ENCODE peak calls at places on chromosomes 6 and 20, in four cellular contexts. P, C, T and R are unnamed samples.

GRCh38 chr6:3193102-3193837 is 34.2 kb downstream of the TUBB2B start:
- DNase-seq in P (no peak), C (no peak), T (no peak), R (no peak)

GRCh38 chr6:126268087-126268486 is 71.8 kb upstream of the CENPW start:
- DNase-seq in T (no peak), C (no peak), P (no peak), R (no peak)

GRCh38 chr20:51661609-51662178 is 106.5 kb downstream of the ATP9A start:
- DNase-seq in P (no peak), T (no peak), C (no peak), R (peak)

GRCh38 chr6:38427492-38428210 is 212.1 kb downstream of the BTBD9 start:
- DNase-seq in T (no peak), C (no peak), P (no peak), R (no peak)

GRCh38 chr6:160269122-160269521 is 10.5 kb upstream of the SLC22A2 start:
- DNase-seq in P (no peak), C (no peak), T (no peak), R (no peak)

GRCh38 chr6:107697682-107698081 is 126.4 kb downstream of the SCML4 start:
- DNase-seq in T (no peak), P (no peak), C (no peak), R (no peak)

GRCh38 chr6:22829070-22829469 is 259.7 kb downstream of the HDGFL1 start:
- DNase-seq in P (no peak), C (no peak), T (no peak), R (no peak)

GRCh38 chr6:72913797-72914196 is 291.9 kb downstream of the KCNQ5 start:
- DNase-seq in C (no peak), T (no peak), P (no peak), R (no peak)

GRCh38 chr6:35018746-35019145 is 122.4 kb downstream of the TCP11 start:
- DNase-seq in C (no peak), P (no peak), T (no peak), R (no peak)

GRCh38 chr6:35018184-35018523 is 123.0 kb downstream of the TCP11 start:
- DNase-seq in C (no peak), T (no peak), P (no peak), R (no peak)

GRCh38 chr6:35019171-35019570 is 122.0 kb downstream of the TCP11 start:
- DNase-seq in C (no peak), P (no peak), T (no peak), R (no peak)

GRCh38 chr6:35016417-35017221 is 124.5 kb downstream of the TCP11 start:
- DNase-seq in P (no peak), T (no peak), C (no peak), R (peak)

GRCh38 chr6:35017461-35018183 is 123.5 kb downstream of the TCP11 start:
- DNase-seq in T (no peak), P (no peak), C (peak), R (no peak)
- TF ChIP-seq CTCF in T (no peak), P (no peak), C (no peak), R (no peak)

GRCh38 chr6:135014353-135014832 is 40.2 kb downstream of the HBS1L start:
- DNase-seq in T (no peak), P (no peak), C (no peak), R (no peak)
- H3K4me3 ChIP-seq in T (no peak), P (no peak), C (no peak), R (no peak)

GRCh38 chr20:760751-761417 is 7.4 kb downstream of the SLC52A3 start:
- DNase-seq in P (no peak), C (no peak), T (no peak), R (no peak)
- TF ChIP-seq CTCF in P (peak), C (peak), T (peak), R (peak)

GRCh38 chr20:62366370-62367135 is 559 bp downstream of the LAMA5 start:
- DNase-seq in T (no peak), P (no peak), C (peak), R (no peak)

GRCh38 chr20:62365814-62366369 is 1.2 kb downstream of the LAMA5 start:
- DNase-seq in P (no peak), T (no peak), C (peak), R (no peak)

GRCh38 chr20:62362991-62363919 is 3.9 kb downstream of the LAMA5 start:
- DNase-seq in C (peak), P (no peak), T (no peak), R (no peak)

GRCh38 chr20:62363920-62364851 is 2.9 kb downstream of the LAMA5 start:
- DNase-seq in P (peak), T (no peak), C (peak), R (no peak)

DNA sequence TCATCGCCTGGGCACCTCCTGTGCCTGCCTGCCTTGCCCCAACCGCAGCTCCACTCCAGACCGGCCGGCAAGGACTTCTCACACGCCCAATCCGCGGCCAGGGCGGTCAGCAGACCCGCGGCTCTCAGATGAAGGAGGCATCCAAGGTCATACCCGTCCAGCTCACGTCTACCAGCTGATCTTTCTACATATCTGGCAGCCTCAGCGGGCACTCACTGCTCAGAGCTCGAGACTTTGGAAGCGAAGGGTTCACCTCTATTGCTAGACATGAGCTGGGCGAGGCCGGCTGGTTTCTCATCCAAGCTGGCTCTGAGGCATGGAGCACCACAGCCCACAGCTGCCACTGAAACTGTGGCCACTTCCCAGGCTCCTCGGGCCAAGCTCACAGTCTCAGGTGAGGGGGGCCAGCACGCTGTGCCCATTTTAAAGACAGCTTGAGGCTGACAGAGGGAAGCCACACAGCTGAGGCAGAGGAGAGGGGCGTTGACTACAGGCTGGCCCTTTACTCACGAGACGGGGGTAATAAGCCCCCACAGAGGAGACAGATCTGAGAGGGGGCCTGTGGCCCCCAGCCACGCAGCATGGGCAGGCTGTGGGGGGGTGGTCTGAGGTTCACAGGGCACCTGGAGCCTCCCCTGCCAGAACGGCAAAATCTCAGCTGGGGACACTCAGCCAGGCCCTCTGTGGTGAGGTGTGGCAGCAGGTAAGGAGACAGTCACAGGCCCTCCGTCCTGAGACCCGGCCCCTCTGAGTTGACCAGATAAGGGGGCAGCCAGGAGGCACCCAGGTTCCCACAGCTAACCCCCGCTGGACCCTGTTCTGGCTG is 2.0 kb downstream of the LAMA5 start:
- DNase-seq in T (no peak), P (no peak), C (peak), R (no peak)
- H3K4me3 ChIP-seq in T (no peak), P (no peak), C (no peak), R (peak)

DNA sequence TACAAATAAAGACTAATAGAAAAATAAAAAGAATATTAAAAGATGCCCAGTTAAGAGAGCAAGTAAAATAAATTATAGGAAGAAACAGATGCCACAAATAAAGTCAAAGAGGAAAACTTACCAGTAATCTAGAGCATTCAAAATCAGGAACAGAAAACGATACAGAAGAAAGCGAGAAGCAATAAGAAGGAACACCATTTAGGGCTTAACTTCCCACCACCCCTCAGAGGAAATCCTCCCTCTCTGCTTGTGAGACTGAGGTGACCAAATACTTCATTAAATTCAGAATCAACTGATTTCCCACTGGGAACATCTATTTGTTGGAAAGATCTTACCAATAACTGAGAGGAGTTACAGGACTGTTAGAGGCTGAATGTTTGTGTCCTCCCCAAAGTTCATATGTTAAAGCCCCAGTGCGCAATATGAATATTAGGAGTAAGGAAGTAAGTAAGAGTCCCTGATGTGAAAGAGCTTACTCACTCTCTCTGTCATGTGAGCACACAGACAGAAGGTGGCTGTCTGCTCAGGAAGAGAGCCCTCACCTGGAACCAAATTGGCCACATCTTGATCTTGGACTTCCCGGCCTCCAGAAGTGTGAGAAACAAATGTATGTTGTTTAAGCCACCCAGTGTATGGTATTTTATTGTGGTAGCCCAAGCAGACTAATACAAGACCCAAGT is 19.5 kb downstream of the KATNA1 start:
- DNase-seq in T (no peak), C (no peak), P (no peak), R (no peak)
- TF ChIP-seq CTCF in T (no peak), C (no peak), P (no peak), R (no peak)

GRCh38 chr20:31949877-31950646 is 1.8 kb downstream of the PDRG1 start:
- DNase-seq in C (no peak), T (no peak), P (no peak), R (no peak)
- H3K4me3 ChIP-seq in C (no peak), T (peak), P (no peak), R (no peak)

GRCh38 chr6:130382872-130383490 is 17.2 kb downstream of the TMEM200A start:
- DNase-seq in C (no peak), P (no peak), T (no peak), R (no peak)

GRCh38 chr6:130381012-130381411 is 15.2 kb downstream of the TMEM200A start:
- DNase-seq in P (no peak), C (no peak), T (no peak), R (no peak)

GRCh38 chr6:130385059-130385695 is 19.4 kb downstream of the TMEM200A start:
- DNase-seq in T (peak), C (peak), P (no peak), R (no peak)

GRCh38 chr6:130377911-130378310 is 12.1 kb downstream of the TMEM200A start:
- DNase-seq in T (no peak), P (no peak), C (no peak), R (no peak)

GRCh38 chr6:130381459-130382380 is 15.9 kb downstream of the TMEM200A start:
- DNase-seq in P (no peak), T (no peak), C (no peak), R (no peak)
- TF ChIP-seq CTCF in P (peak), T (no peak), C (no peak), R (no peak)

DNA sequence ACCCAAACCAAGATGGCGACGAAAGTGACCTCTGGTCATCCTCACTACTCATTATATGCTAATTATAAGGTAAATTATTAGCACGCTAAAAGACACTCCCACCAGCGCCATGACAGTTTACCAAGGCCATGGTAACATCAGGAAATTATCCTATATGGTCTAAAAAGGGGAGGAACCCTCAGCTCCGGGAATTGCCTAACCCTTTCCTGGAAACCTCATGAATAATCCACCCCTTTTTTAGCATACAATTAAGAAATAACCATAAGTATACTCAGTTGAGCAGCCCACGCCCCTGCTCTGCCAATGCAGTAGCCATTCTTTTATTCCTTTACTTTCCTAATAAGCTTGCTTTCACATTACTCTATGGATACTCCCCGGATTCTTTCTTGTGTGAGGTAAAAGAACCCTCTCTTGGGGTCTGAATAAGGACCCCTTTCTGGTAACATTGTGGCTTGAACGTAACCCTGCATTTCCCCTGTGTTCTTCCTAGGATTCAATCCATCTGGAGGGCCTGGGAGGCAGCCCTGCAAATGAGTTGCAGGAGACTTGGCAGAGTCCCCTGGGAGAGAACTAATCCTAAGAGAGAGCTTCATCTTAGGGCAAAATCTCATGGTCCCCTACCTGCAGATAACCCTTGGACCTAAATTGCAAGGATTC is 225.6 kb upstream of the JARID2 start:
- DNase-seq in T (no peak), P (no peak), C (no peak), R (no peak)
- H3K4me3 ChIP-seq in T (no peak), P (no peak), C (no peak), R (no peak)

DNA sequence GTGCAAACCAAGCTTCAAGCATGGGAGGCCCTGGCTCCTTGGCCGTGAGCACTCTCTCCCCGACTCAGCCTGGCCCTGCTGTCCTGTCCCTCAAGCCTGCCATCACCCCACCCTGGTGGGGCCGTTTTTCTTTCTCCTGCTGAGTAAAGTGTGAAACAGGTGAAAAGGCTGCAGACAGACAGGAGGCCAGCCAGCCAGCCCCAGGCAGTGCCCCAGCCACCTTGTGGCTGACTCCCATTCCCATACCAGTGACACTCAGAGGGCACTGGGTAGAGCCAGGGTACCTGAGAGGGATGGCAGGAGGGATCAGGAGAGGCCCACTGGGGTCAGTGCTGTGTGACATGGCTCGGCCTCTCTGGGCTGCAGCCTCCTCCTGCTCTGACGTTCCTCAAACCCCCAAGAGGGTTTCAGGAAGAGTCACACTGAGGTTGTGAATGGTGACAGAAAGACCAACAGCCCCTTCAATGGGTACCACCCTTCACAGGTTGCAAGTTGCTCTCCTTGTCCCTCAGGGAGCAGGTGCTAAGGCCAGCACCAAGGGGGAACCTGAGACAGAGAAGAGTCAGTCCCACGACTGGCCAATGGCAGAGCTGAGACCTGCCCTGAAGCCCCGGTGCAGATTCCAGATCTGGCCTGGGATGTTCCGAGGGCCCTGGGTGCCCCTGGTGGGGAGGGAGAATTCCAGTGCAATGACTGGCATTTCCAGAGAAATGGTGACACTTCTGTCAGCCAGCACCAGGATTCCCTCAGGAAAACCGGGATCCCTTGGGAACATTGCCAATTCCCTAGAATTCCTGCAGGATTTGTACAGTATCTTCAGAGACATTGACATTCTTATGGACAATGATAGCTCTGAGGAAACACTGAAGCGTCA is 35.8 kb upstream of the BPIFA2 start:
- DNase-seq in T (no peak), P (no peak), C (no peak), R (no peak)
- TF ChIP-seq CTCF in T (no peak), P (no peak), C (no peak), R (no peak)

GRCh38 chr6:24358219-24358821 is 461 bp upstream of the DCDC2 start:
- DNase-seq in P (no peak), C (no peak), T (no peak), R (no peak)
- H3K4me3 ChIP-seq in P (no peak), C (no peak), T (no peak), R (peak)